ENCODE peak calls at places on chromosomes 3 and 15, in four cellular contexts. N, P, J and X are unnamed samples.

GRCh38 chr3:197524128-197524527 is 31.6 kb downstream of the BDH1 start:
- DNase-seq in N (no peak), P (no peak), J (no peak), X (no peak)

GRCh38 chr3:129181834-129182233 is 1.9 kb downstream of the CNBP start:
- DNase-seq in N (no peak), J (no peak), P (no peak), X (no peak)

GRCh38 chr3:171374260-171374659 is 85.9 kb downstream of the TNIK start:
- DNase-seq in N (peak; percentile 46), J (peak; percentile 53), P (no peak), X (no peak)

GRCh38 chr15:41160639-41161315 is 44.7 kb upstream of the INO80 start:
- DNase-seq in N (peak; percentile 35), P (no peak), J (no peak), X (no peak)

GRCh38 chr15:70578196-70578595 is 185.2 kb downstream of the UACA start:
- DNase-seq in P (no peak), N (no peak), J (no peak), X (no peak)

GRCh38 chr3:196422976-196423781 is 9.0 kb downstream of the UBXN7 start:
- DNase-seq in N (no peak), P (no peak), J (no peak), X (no peak)

GRCh38 chr3:58577269-58577821 is at the start of gene FAM107A:
- DNase-seq in N (peak; percentile 49), P (peak; percentile 85), J (no peak), X (no peak)

GRCh38 chr15:60362318-60363023 is 35.3 kb downstream of the ANXA2 start:
- DNase-seq in N (peak; percentile 78), P (no peak), J (peak; percentile 84), X (no peak)

GRCh38 chr3:49924683-49925082 is 4.9 kb downstream of the MON1A start:
- DNase-seq in P (no peak), J (peak; percentile 67), N (peak; percentile 91), X (no peak)

GRCh38 chr3:180516368-180516767 is 85.6 kb upstream of the TTC14 start:
- DNase-seq in P (no peak), N (no peak), J (no peak), X (no peak)

GRCh38 chr15:92167413-92167950 is 226.2 kb upstream of the ST8SIA2 start:
- DNase-seq in P (no peak), J (no peak), N (no peak), X (no peak)

GRCh38 chr3:175001091-175001490 is 142.0 kb downstream of the NAALADL2 start:
- DNase-seq in J (no peak), N (peak; percentile 71), P (no peak), X (no peak)

GRCh38 chr15:80695911-80696651 is 971 bp downstream of the ABHD17C start:
- DNase-seq in J (peak; percentile 43), P (no peak), N (no peak), X (no peak)

GRCh38 chr3:150790621-150791020 is 27.7 kb upstream of the SIAH2 start:
- DNase-seq in P (no peak), J (peak; percentile 16), N (no peak), X (no peak)

GRCh38 chr15:96264801-96265515 is 65.5 kb upstream of the NR2F2 start:
- DNase-seq in N (peak; percentile 60), J (peak; percentile 54), P (no peak), X (peak; percentile 11)

GRCh38 chr3:64311424-64311920 is 86.2 kb upstream of the PRICKLE2 start:
- DNase-seq in P (no peak), N (peak; percentile 28), J (no peak), X (no peak)

GRCh38 chr15:87207945-87208580 is 1048.5 kb downstream of the NTRK3 start:
- DNase-seq in P (no peak), N (peak; percentile 25), J (peak; percentile 71), X (no peak)

GRCh38 chr3:27578032-27578431 is 93.8 kb upstream of the SLC4A7 start:
- DNase-seq in P (no peak), J (no peak), N (peak; percentile 60), X (no peak)

GRCh38 chr3:10725067-10725466 is 91.0 kb upstream of the SLC6A11 start:
- DNase-seq in P (peak; percentile 15), N (no peak), J (no peak), X (no peak)

GRCh38 chr3:122010506-122010905 is 11.5 kb downstream of the ILDR1 start:
- DNase-seq in P (no peak), J (no peak), N (no peak), X (no peak)

GRCh38 chr3:177589921-177590336 is 392.6 kb upstream of the TBL1XR1 start:
- DNase-seq in N (peak; percentile 93), J (peak; percentile 37), P (no peak), X (peak; percentile 45)

GRCh38 chr3:138381413-138381901 is 33.1 kb downstream of the MRAS start:
- DNase-seq in N (peak; percentile 26), P (no peak), J (peak; percentile 37), X (no peak)

GRCh38 chr15:88476635-88477038 is 9.1 kb downstream of the MRPS11 start:
- DNase-seq in P (peak; percentile 65), N (peak; percentile 55), J (peak; percentile 63), X (no peak)

GRCh38 chr15:66931768-66932633 is 133.4 kb upstream of the SMAD3 start:
- DNase-seq in J (peak; percentile 75), P (no peak), N (peak; percentile 63), X (peak; percentile 51)

GRCh38 chr3:38609386-38610111 is 39.9 kb downstream of the SCN5A start:
- DNase-seq in J (no peak), P (no peak), N (no peak), X (no peak)

GRCh38 chr3:134381836-134382442 is 7.7 kb upstream of the AMOTL2 start:
- DNase-seq in N (no peak), P (peak; percentile 67), J (no peak), X (no peak)
- H3K18ac ChIP-seq in N (no peak overlapping the region), P (no peak overlapping the region), J (no peak overlapping the region), X (peak overlapping the region; percentile 32)

GRCh38 chr15:62901916-62902554 is 140.5 kb upstream of the TPM1 start:
- DNase-seq in N (no peak), J (no peak), P (no peak), X (no peak)

GRCh38 chr15:62904041-62904440 is 138.5 kb upstream of the TPM1 start:
- DNase-seq in N (no peak), J (no peak), P (no peak), X (no peak)

GRCh38 chr15:62904511-62904910 is 138.0 kb upstream of the TPM1 start:
- DNase-seq in J (no peak), P (no peak), N (no peak), X (no peak)

GRCh38 chr15:62902821-62903220 is 139.7 kb upstream of the TPM1 start:
- DNase-seq in N (no peak), J (no peak), P (peak; percentile 63), X (no peak)

DNA sequence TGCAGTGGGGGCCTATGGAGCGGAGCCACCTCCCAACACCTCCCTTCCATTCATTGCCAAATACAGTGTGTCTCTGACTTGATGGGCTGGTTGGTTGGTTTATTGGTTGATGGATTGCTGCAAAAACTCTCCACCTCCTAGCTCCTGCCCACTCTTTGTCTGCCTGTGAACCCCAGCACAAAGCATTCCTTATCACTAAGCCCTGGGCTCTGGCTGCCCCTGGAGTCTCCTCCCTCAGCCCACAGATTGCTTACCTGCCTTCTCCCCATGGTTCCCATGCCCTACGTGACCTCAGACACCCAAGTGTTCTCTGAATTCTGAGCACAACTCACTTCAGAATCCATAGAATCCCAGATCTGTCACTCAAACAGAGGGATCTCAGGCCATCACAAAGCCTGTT is 139.1 kb upstream of the TPM1 start:
- DNase-seq in P (no peak), J (no peak), N (no peak), X (peak; percentile 33)
- H3K18ac ChIP-seq in P (no peak overlapping the region), J (no peak overlapping the region), N (no peak overlapping the region), X (peak overlapping the region; percentile 63)

GRCh38 chr3:31503456-31503855 is 29.3 kb upstream of the STT3B start:
- DNase-seq in P (no peak), J (no peak), N (no peak), X (no peak)
- H3K18ac ChIP-seq in P (no peak overlapping the region), J (no peak overlapping the region), N (no peak overlapping the region), X (no peak overlapping the region)

GRCh38 chr3:181728470-181728869 is 16.7 kb downstream of the SOX2 start:
- DNase-seq in P (no peak), J (no peak), N (no peak), X (no peak)

GRCh38 chr3:181727122-181728036 is 15.7 kb downstream of the SOX2 start:
- DNase-seq in N (no peak), P (peak; percentile 69), J (peak; percentile 10), X (no peak)

GRCh38 chr3:181730364-181730763 is 18.6 kb downstream of the SOX2 start:
- DNase-seq in J (no peak), N (no peak), P (no peak), X (no peak)

GRCh38 chr3:181729071-181729915 is 17.6 kb downstream of the SOX2 start:
- DNase-seq in P (no peak), J (no peak), N (no peak), X (no peak)

DNA sequence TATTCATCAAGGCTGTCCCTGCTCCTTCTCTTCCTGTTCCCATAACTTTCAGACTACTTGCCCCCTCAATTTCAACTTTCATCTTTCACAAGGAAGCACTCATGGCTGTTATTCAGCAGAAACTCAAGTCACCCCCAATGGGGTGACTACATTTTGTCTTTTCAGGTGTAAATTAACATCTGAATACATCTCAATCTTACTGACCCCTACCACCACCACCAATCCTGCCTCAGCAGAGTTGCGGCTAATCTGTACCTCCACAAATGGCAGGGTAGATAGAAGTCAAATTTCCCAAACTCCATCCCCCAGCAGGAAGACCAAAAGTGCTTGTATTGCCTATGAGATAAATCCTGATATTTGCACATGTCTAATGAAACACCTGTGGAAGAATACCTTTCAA is 19.2 kb downstream of the SOX2 start:
- DNase-seq in P (no peak), N (no peak), J (no peak), X (no peak)
- H3K18ac ChIP-seq in P (no peak overlapping the region), N (no peak overlapping the region), J (no peak overlapping the region), X (no peak overlapping the region)

DNA sequence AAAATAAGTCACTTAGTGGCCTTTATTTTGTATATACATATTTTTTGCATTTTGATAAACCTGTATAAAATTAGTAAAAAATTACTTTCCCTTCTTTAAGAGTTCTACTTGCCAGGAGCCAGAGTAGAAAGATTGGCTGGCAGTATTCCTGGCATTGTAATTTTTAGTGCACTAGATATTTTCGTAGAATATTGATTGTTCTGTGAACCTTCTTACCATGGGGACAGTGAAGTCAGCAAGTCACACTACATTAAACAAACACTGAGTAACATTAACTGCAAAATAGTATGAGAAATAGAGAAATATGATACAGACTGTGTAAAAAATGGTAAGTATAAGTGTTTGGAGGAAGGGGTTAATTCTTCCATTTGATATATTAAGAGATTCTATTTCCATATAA is 26.0 kb downstream of the TCF12 start:
- DNase-seq in P (no peak), J (no peak), N (no peak), X (no peak)
- H3K18ac ChIP-seq in P (no peak overlapping the region), J (no peak overlapping the region), N (no peak overlapping the region), X (no peak overlapping the region)

DNA sequence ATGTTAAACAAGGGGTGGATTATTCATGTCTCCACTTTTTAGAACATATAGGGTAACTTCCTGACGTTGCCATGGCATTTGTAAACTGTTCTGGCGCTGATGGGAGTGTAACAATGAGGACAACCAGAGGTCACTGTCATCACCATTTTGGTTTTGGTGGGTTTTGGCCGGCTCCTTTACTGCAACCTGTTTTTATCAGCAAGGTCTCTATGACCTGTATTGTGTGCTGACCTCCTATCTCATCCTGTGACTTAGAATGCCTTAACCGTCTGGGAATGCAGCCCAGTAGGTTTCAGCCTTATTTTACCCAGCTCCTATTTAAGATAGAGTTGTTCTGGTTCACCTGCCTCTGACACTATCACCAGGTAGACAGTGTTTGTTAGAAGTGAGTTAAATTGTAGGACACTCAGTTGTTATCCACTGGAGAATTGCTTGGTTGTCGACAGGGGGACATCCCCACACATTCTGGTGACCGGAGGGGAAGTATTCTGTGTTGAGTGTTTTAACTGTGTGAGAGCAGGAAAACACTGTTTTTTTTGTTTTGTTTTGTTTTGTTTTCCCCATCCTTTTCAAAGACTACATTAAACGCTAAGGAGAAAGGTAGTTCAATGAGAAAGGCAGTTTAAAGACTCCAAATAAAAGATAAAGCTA is 36.9 kb upstream of the SKIL start:
- DNase-seq in P (no peak), N (peak; percentile 24), J (no peak), X (no peak)
- H3K18ac ChIP-seq in P (peak overlapping the region; percentile 75), N (no peak overlapping the region), J (no peak overlapping the region), X (no peak overlapping the region)